ENCODE peak calls at places on chromosome 12, in six cellular contexts. X, J, V, B, W and L are unnamed samples.
A peak's percentile ranks its signal among the peaks of the same experiment; 100 is the strongest.

GRCh38 chr12:132998742-132999141 is 12.6 kb downstream of the ZNF26 start:
- DNase-seq in X (no peak), J (no peak), V (no peak), B (no peak), W (no peak), L (no peak)

GRCh38 chr12:78118486-78118885 is 287.8 kb downstream of the NAV3 start:
- DNase-seq in X (no peak), J (no peak), V (no peak), B (no peak), W (no peak), L (no peak)

GRCh38 chr12:67630373-67631088 is 18.0 kb upstream of the DYRK2 start:
- DNase-seq in X (no peak), J (peak; percentile 88), V (no peak), B (no peak), W (peak; percentile 26), L (no peak)

GRCh38 chr12:102833687-102834435 is 83.2 kb downstream of the PAH start:
- DNase-seq in X (no peak), J (peak; percentile 91), V (no peak), B (no peak), W (no peak), L (peak; percentile 8)

GRCh38 chr12:101173197-101173749 is 36.8 kb downstream of the SLC5A8 start:
- DNase-seq in X (no peak), J (peak; percentile 48), V (no peak), B (no peak), W (no peak), L (no peak)

GRCh38 chr12:14949631-14950030 is 11.3 kb upstream of the ERP27 start:
- DNase-seq in X (no peak), J (no peak), V (no peak), B (no peak), W (no peak), L (no peak)

GRCh38 chr12:108724890-108725151 is 6.5 kb downstream of the CORO1C start:
- DNase-seq in X (no peak), J (no peak), V (no peak), B (no peak), W (no peak), L (no peak)

GRCh38 chr12:114676142-114676741 is 7.7 kb downstream of the TBX3 start:
- DNase-seq in X (no peak), J (peak; percentile 69), V (no peak), B (no peak), W (no peak), L (no peak)

GRCh38 chr12:13039557-13039956 is 4.6 kb upstream of the FAM234B start:
- DNase-seq in X (no peak), J (no peak), V (no peak), B (no peak), W (no peak), L (no peak)

GRCh38 chr12:119444462-119445044 is 110.0 kb downstream of the CCDC60 start:
- DNase-seq in X (no peak), J (peak; percentile 95), V (no peak), B (peak; percentile 2), W (no peak), L (peak; percentile 38)

GRCh38 chr12:25496098-25496587 is 56.9 kb downstream of the LMNTD1 start:
- DNase-seq in X (no peak), J (no peak), V (no peak), B (peak; percentile 66), W (no peak), L (no peak)

GRCh38 chr12:69896653-69897381 is 71.8 kb downstream of the MYRFL start:
- DNase-seq in X (no peak), J (peak; percentile 93), V (no peak), B (no peak), W (no peak), L (no peak)

GRCh38 chr12:62562892-62563291 is 96.3 kb downstream of the MON2 start:
- DNase-seq in X (no peak), J (no peak), V (no peak), B (peak; percentile 58), W (no peak), L (no peak)

GRCh38 chr12:87793134-87793533 is 236.1 kb downstream of the C12orf50 start:
- DNase-seq in X (no peak), J (no peak), V (no peak), B (peak; percentile 81), W (no peak), L (no peak)

GRCh38 chr12:25684070-25684469 is 131.0 kb upstream of the LMNTD1 start:
- DNase-seq in X (no peak), J (no peak), V (no peak), B (no peak), W (no peak), L (no peak)

GRCh38 chr12:20421338-20421890 is 53.1 kb downstream of the PDE3A start:
- DNase-seq in X (no peak), J (peak; percentile 39), V (no peak), B (no peak), W (no peak), L (no peak)

GRCh38 chr12:100106861-100107260 is 35.8 kb downstream of the BLTP3B start:
- DNase-seq in X (no peak), J (no peak), V (no peak), B (no peak), W (no peak), L (no peak)

GRCh38 chr12:108854453-108855283 is 2.7 kb downstream of the SSH1 start:
- DNase-seq in X (peak; percentile 93), J (no peak), V (no peak), B (peak; percentile 100), W (no peak), L (peak; percentile 84)

GRCh38 chr12:62919827-62920226 is 15.1 kb downstream of the PPM1H start:
- DNase-seq in X (no peak), J (no peak), V (no peak), B (peak; percentile 26), W (no peak), L (peak; percentile 11)

GRCh38 chr12:85798122-85798521 is 38.1 kb downstream of the RASSF9 start:
- DNase-seq in X (no peak), J (no peak), V (no peak), B (no peak), W (no peak), L (no peak)

GRCh38 chr12:10558291-10558690 is 52.6 kb downstream of the EIF2S3B start:
- DNase-seq in X (no peak), J (no peak), V (no peak), B (no peak), W (no peak), L (no peak)

GRCh38 chr12:68264175-68264863 is 10.9 kb upstream of the IL22 start:
- DNase-seq in X (no peak), J (no peak), V (no peak), B (peak; percentile 48), W (no peak), L (no peak)

GRCh38 chr12:46455648-46456352 is 83.2 kb upstream of the SLC38A2 start:
- DNase-seq in X (no peak), J (no peak), V (no peak), B (peak; percentile 50), W (no peak), L (peak; percentile 66)

GRCh38 chr12:53492830-53493609 is 6.2 kb downstream of the MAP3K12 start:
- DNase-seq in X (peak; percentile 97), J (peak; percentile 100), V (peak; percentile 90), B (peak; percentile 78), W (peak; percentile 96), L (peak; percentile 79)

GRCh38 chr12:48021485-48022179 is 17.4 kb upstream of the COL2A1 start:
- DNase-seq in X (no peak), J (peak; percentile 97), V (no peak), B (no peak), W (no peak), L (peak; percentile 60)

GRCh38 chr12:132014092-132014914 is 64.6 kb downstream of the EP400 start:
- DNase-seq in X (peak; percentile 54), J (no peak), V (no peak), B (no peak), W (no peak), L (no peak)

GRCh38 chr12:27549801-27550652 is 26.0 kb downstream of the PPFIBP1 start:
- DNase-seq in X (peak; percentile 94), J (peak; percentile 91), V (peak; percentile 76), B (peak; percentile 99), W (peak; percentile 90), L (peak; percentile 72)

DNA sequence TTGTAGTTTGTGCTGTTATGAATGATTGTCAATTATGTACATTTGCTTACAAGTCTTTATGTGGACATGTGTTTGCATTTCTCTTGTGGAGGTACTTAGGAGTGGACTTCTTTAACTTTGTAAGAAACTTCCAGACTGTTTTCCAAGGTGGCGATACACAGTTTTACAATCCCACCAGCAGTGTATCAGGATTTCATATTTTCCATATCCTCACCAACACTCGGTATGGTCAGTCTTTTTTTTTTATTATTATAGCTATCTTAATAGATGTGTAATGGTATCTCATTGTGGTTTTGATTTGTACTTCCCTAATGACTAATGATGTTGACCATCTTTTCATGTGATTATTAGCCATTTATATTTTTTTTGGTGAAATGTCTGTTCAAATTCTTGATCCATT is 73.7 kb upstream of the KCNH3 start:
- DNase-seq in X (no peak), J (no peak), V (no peak), B (no peak), W (no peak), L (no peak)
- TF ChIP-seq CTCF in X (no peak), J (no peak), V (no peak), B (no peak), W (no peak), L (no peak)

GRCh38 chr12:52010692-52011601 is 4.2 kb downstream of the TAMALIN start:
- DNase-seq in X (no peak), J (no peak), V (no peak), B (no peak), W (peak; percentile 66), L (no peak)
- H3K27ac ChIP-seq in X (peak overlapping the region; percentile 77), J (peak overlapping the region; percentile 82), V (peak overlapping the region; percentile 88), B (no peak overlapping the region), W (peak overlapping the region; percentile 87), L (no peak overlapping the region)

DNA sequence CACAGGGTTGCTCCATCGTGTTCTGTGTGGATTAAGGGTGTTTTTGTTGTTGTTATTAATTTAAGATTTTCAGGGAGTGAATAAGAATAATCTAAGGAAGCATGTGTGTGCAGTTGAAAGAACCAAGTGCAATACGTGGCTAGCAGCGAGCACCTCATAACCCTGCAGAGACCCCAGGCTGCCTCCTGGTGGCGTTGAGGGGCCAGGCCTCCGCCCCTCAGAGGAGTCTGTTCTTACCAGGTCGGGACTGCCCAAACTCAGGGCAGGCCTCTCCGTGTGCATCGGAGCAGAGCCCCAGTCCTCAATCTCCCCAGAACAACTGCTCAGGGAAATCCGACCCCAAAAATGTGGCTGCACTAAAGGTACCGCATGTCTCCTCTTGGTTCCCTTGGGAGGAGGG is 36.8 kb downstream of the IL31 start:
- DNase-seq in X (no peak), J (peak; percentile 90), V (no peak), B (no peak), W (no peak), L (no peak)
- TF ChIP-seq CTCF in X (no peak), J (peak; percentile 79), V (no peak), B (no peak), W (no peak), L (no peak)

GRCh38 chr12:49892732-49893317 is 10.9 kb downstream of the FAIM2 start:
- DNase-seq in X (no peak), J (no peak), V (no peak), B (no peak), W (no peak), L (no peak)

GRCh38 chr12:49894754-49895153 is 8.9 kb downstream of the FAIM2 start:
- DNase-seq in X (no peak), J (no peak), V (no peak), B (no peak), W (no peak), L (no peak)

GRCh38 chr12:49893753-49894752 is 9.6 kb downstream of the FAIM2 start:
- DNase-seq in X (no peak), J (peak; percentile 80), V (no peak), B (peak; percentile 36), W (peak; percentile 8), L (peak; percentile 72)

GRCh38 chr12:49897276-49897675 is 6.4 kb downstream of the FAIM2 start:
- DNase-seq in X (no peak), J (peak; percentile 44), V (no peak), B (no peak), W (peak; percentile 5), L (no peak)

GRCh38 chr12:49895773-49896172 is 7.9 kb downstream of the FAIM2 start:
- DNase-seq in X (no peak), J (peak; percentile 76), V (no peak), B (no peak), W (peak; percentile 40), L (no peak)
- H3K27ac ChIP-seq in X (no peak overlapping the region), J (no peak overlapping the region), V (no peak overlapping the region), B (no peak overlapping the region), W (no peak overlapping the region), L (no peak overlapping the region)